ENCODE peak calls at places on chromosome 12, in five cellular contexts. W is neural crest cell, T is psoas muscle, O is NAMALWA, H is kidney epithelial cell. L is an unnamed sample.

GRCh38 chr12:84730561-84731162 is 181.9 kb downstream of the SLC6A15 start:
- DNase-seq in W (no peak), H (no peak), T (no peak), O (no peak), L (no peak)

GRCh38 chr12:49892084-49892731 is 11.5 kb downstream of the FAIM2 start:
- DNase-seq in W (no peak), T (peak), O (no peak), H (no peak), L (peak)

GRCh38 chr12:4280351-4281163 is 7.0 kb downstream of the CCND2 start:
- DNase-seq in W (peak), O (no peak), H (no peak), T (no peak), L (peak)

GRCh38 chr12:8590842-8591545 is 21.7 kb downstream of the AICDA start:
- DNase-seq in H (no peak), O (peak), T (no peak), W (no peak), L (no peak)

GRCh38 chr12:34398706-34399630 is 376.7 kb downstream of the ALG10 start:
- DNase-seq in H (no peak), O (no peak), W (no peak), T (peak), L (peak)

GRCh38 chr12:5015711-5016492 is 27.8 kb upstream of the KCNA5 start:
- DNase-seq in W (no peak), O (no peak), H (no peak), T (no peak), L (no peak)

GRCh38 chr12:118402251-118402650 is 25.9 kb downstream of the SUDS3 start:
- DNase-seq in T (no peak), H (no peak), O (no peak), W (no peak), L (no peak)

GRCh38 chr12:116266220-116266619 is 11.3 kb downstream of the MED13L start:
- DNase-seq in H (no peak), O (no peak), T (no peak), W (no peak), L (no peak)

GRCh38 chr12:122208073-122208820 is 4.7 kb downstream of the B3GNT4 start:
- DNase-seq in T (no peak), O (no peak), W (no peak), H (no peak), L (no peak)

GRCh38 chr12:24679135-24679534 is 269.8 kb downstream of the BCAT1 start:
- DNase-seq in W (peak), T (no peak), O (no peak), H (no peak), L (no peak)

GRCh38 chr12:1805441-1806081 is 14.8 kb upstream of the LRTM2 start:
- DNase-seq in T (peak), O (no peak), W (no peak), H (no peak), L (no peak)

GRCh38 chr12:123269395-123269892 is 2.2 kb downstream of the CDK2AP1 start:
- DNase-seq in H (no peak), W (peak), T (peak), O (peak), L (peak)

GRCh38 chr12:114311966-114312365 is 94.0 kb downstream of the TBX5 start:
- DNase-seq in O (no peak), H (no peak), T (no peak), W (no peak), L (no peak)

GRCh38 chr12:68237068-68237467 is 11.5 kb upstream of the IL26 start:
- DNase-seq in H (no peak), O (no peak), T (no peak), W (no peak), L (no peak)

GRCh38 chr12:48767047-48767446 is 21.8 kb downstream of the ADCY6 start:
- DNase-seq in W (no peak), T (peak), H (no peak), O (no peak), L (no peak)

GRCh38 chr12:53486730-53487487 is 12.3 kb downstream of the MAP3K12 start:
- DNase-seq in T (peak), O (no peak), W (no peak), H (no peak), L (no peak)

GRCh38 chr12:15800278-15800677 is 11.1 kb upstream of the EPS8 start:
- DNase-seq in T (no peak), H (no peak), W (no peak), O (no peak), L (no peak)

GRCh38 chr12:104340917-104341611 is 37.5 kb downstream of the EID3 start:
- DNase-seq in T (no peak), H (no peak), O (no peak), W (no peak), L (no peak)

GRCh38 chr12:31037028-31037427 is 36.6 kb upstream of the DDX11 start:
- DNase-seq in W (no peak), T (no peak), H (no peak), O (no peak), L (no peak)

GRCh38 chr12:27619308-27619707 is 76.9 kb upstream of the REP15 start:
- DNase-seq in W (no peak), H (peak), T (no peak), O (no peak), L (peak)

GRCh38 chr12:113983777-113984448 is 17.8 kb upstream of the RBM19 start:
- DNase-seq in H (no peak), T (no peak), O (no peak), W (no peak), L (no peak)

GRCh38 chr12:117686911-117687377 is 281.8 kb downstream of the KSR2 start:
- DNase-seq in O (no peak), T (peak), W (no peak), H (peak), L (no peak)

GRCh38 chr12:131210506-131211278 is 257.0 kb downstream of the ADGRD1 start:
- DNase-seq in W (no peak), H (no peak), O (no peak), T (no peak), L (no peak)

GRCh38 chr12:95789126-95790024 is 1.2 kb downstream of the NTN4 start:
- DNase-seq in T (peak), W (peak), H (no peak), O (no peak), L (no peak)

GRCh38 chr12:54394281-54394719 is 9.8 kb upstream of the ZNF385A start:
- DNase-seq in T (no peak), H (no peak), W (peak), O (peak), L (peak)

GRCh38 chr12:31828057-31828456 is 99.2 kb upstream of the AMN1 start:
- DNase-seq in T (no peak), O (no peak), W (no peak), H (no peak), L (no peak)

GRCh38 chr12:25377475-25378179 is 126.9 kb upstream of the KRAS start:
- DNase-seq in W (no peak), O (no peak), H (no peak), T (no peak), L (no peak)

GRCh38 chr12:52920937-52921336 is 16.1 kb upstream of the KRT8 start:
- DNase-seq in W (no peak), H (no peak), T (no peak), O (no peak), L (peak)

GRCh38 chr12:103799504-103800251 is 41.4 kb downstream of the NT5DC3 start:
- DNase-seq in W (no peak), T (no peak), O (no peak), H (no peak), L (no peak)

GRCh38 chr12:94101902-94102660 is 46.3 kb upstream of the PLXNC1 start:
- DNase-seq in H (no peak), W (peak), T (peak), O (peak), L (peak)

GRCh38 chr12:80086025-80086424 is 13.3 kb upstream of the OTOGL start:
- DNase-seq in W (no peak), H (no peak), O (no peak), T (no peak), L (no peak)

GRCh38 chr12:110717037-110717436 is 25.7 kb downstream of the PPP1CC start:
- DNase-seq in T (no peak), O (no peak), H (no peak), W (no peak), L (no peak)

GRCh38 chr12:124191024-124191359 is 103.9 kb upstream of the RFLNA start:
- DNase-seq in W (no peak), T (no peak), H (no peak), O (peak), L (peak)

GRCh38 chr12:109139360-109139759 is 23.0 kb downstream of the ACACB start:
- DNase-seq in H (no peak), O (no peak), T (no peak), W (no peak), L (no peak)

GRCh38 chr12:80763874-80764273 is 47.2 kb downstream of the MYF5 start:
- DNase-seq in H (no peak), W (peak), O (peak), T (no peak), L (peak)

GRCh38 chr12:43957732-43958131 is 121.9 kb downstream of the TMEM117 start:
- DNase-seq in H (peak), O (peak), W (peak), T (no peak), L (peak)

GRCh38 chr12:127270193-127270592 is 996.8 kb upstream of the TMEM132C start:
- DNase-seq in W (no peak), O (no peak), T (no peak), H (no peak), L (no peak)